ENCODE peak calls at places on chromosomes 11 and 22, in four cellular contexts. X, Y, A and F are unnamed samples.

GRCh38 chr11:126352934-126353801 is 2.3 kb upstream of the ST3GAL4 start:
- DNase-seq in X (peak; percentile 32), Y (no peak), A (no peak), F (peak; percentile 35)

GRCh38 chr11:71449596-71449995 is 1.4 kb upstream of the DHCR7 start:
- DNase-seq in X (no peak), Y (no peak), A (no peak), F (no peak)

GRCh38 chr11:113387605-113388211 is at the start of gene ANKK1:
- DNase-seq in X (no peak), Y (no peak), A (no peak), F (no peak)

GRCh38 chr22:31253949-31254348 is 38.3 kb downstream of the PIK3IP1 start:
- DNase-seq in X (no peak), Y (no peak), A (no peak), F (no peak)

GRCh38 chr22:20125201-20126174 is 6.1 kb upstream of the ZDHHC8 start:
- DNase-seq in X (no peak), Y (no peak), A (no peak), F (no peak)

GRCh38 chr22:50148991-50149721 is 21.4 kb upstream of the PANX2 start:
- DNase-seq in X (no peak), Y (peak; percentile 95), A (peak; percentile 30), F (no peak)

GRCh38 chr11:1877211-1878133 is 14.2 kb downstream of the PRR33 start:
- DNase-seq in X (no peak), Y (no peak), A (peak; percentile 69), F (no peak)

GRCh38 chr11:81869337-81870065 is 864.2 kb downstream of the FAM181B start:
- DNase-seq in X (no peak), Y (no peak), A (no peak), F (no peak)